ENCODE peak calls at places on chromosomes 16 and 17, in seven cellular contexts. F is stomach, T is NCI-H1417 treated with DMSO at 0.1 percent for 48 hours, K is HCEC 1CT, B is fibroblast of gingiva, E is aorta, X is NCI-H524 treated with DMSO at 0.1 percent for 48 hours. W is an unnamed sample.
A peak's percentile ranks its signal among the peaks of the same experiment; 100 is the strongest.

GRCh38 chr17:7859028-7859427 is 1.2 kb downstream of the CYB5D1 start:
- DNase-seq in K (no peak), F (no peak), E (no peak), B (no peak), T (no peak), X (no peak), W (no peak)

GRCh38 chr16:30092373-30093010 is 768 bp upstream of the TBX6 start:
- DNase-seq in X (peak; percentile 43), B (peak; percentile 32), E (peak; percentile 89), T (no peak), F (peak; percentile 70), K (peak; percentile 83), W (peak; percentile 51)

GRCh38 chr16:3129137-3130131 is 5.4 kb upstream of the ZNF213 start:
- DNase-seq in T (no peak), F (peak; percentile 73), K (peak; percentile 70), E (peak; percentile 84), X (peak; percentile 24), B (peak; percentile 82), W (peak; percentile 82)

GRCh38 chr17:79740413-79740812 is 9.7 kb downstream of the ENPP7 start:
- DNase-seq in T (no peak), E (no peak), B (no peak), X (no peak), F (no peak), K (no peak), W (no peak)

GRCh38 chr16:872436-873242 is 72.1 kb upstream of the GNG13 start:
- DNase-seq in K (no peak), T (no peak), F (no peak), E (peak; percentile 52), X (no peak), B (no peak), W (no peak)

GRCh38 chr16:77881355-77882003 is 93.1 kb downstream of the VAT1L start:
- DNase-seq in B (no peak), E (no peak), F (no peak), T (peak; percentile 25), K (no peak), X (no peak), W (no peak)

GRCh38 chr17:49969134-49969759 is at the start of gene DLX4:
- DNase-seq in X (no peak), B (no peak), F (no peak), E (peak; percentile 87), K (no peak), T (no peak), W (no peak)

GRCh38 chr16:77406680-77407079 is 28.2 kb downstream of the ADAMTS18 start:
- DNase-seq in T (no peak), X (no peak), F (no peak), B (peak; percentile 3), K (peak; percentile 3), E (no peak), W (no peak)

GRCh38 chr17:79835953-79836951 is 3.0 kb downstream of the CBX4 start:
- DNase-seq in X (no peak), F (peak; percentile 90), B (peak; percentile 56), K (no peak), T (no peak), E (no peak), W (no peak)

GRCh38 chr16:88062341-88062861 is 111.2 kb downstream of the BANP start:
- DNase-seq in F (no peak), T (no peak), K (peak; percentile 45), B (peak; percentile 87), X (no peak), E (peak; percentile 85), W (peak; percentile 50)

GRCh38 chr17:1142503-1143095 is 37.2 kb downstream of the ABR start:
- DNase-seq in F (no peak), K (no peak), B (no peak), X (no peak), T (no peak), E (no peak), W (no peak)